ENCODE peak calls at places on chromosomes 6 and 20, in four cellular contexts. I is GM23248, R is AG04450, J is uterus. U is an unnamed sample. For H3K9me3, the result is how much of the 10 kb centered on the place peaks cover.

GRCh38 chr6:89260832-89261231 is 43.7 kb upstream of the GABRR1 start:
- DNase-seq in I (peak), J (no peak), R (no peak), U (no peak)

GRCh38 chr6:103707596-103708325 is 1152.0 kb downstream of the HACE1 start:
- DNase-seq in R (no peak), J (no peak), I (no peak), U (no peak)

GRCh38 chr6:76886900-76887299 is 576.4 kb downstream of the HTR1B start:
- DNase-seq in I (no peak), R (no peak), J (no peak), U (no peak)

GRCh38 chr6:138537090-138537489 is 37.8 kb upstream of the NHSL1 start:
- DNase-seq in J (no peak), I (peak), R (no peak), U (no peak)

GRCh38 chr6:126056355-126057004 is 70.1 kb downstream of the TRMT11 start:
- DNase-seq in R (no peak), I (no peak), J (no peak), U (no peak)

GRCh38 chr20:2822073-2822472 is 5.9 kb downstream of the TMEM239 start:
- DNase-seq in I (peak), R (no peak), J (no peak), U (no peak)

GRCh38 chr6:12233693-12234551 is 56.2 kb upstream of the EDN1 start:
- DNase-seq in I (peak), R (peak), J (no peak), U (no peak)

GRCh38 chr6:86782328-86782727 is 155.0 kb upstream of the HTR1E start:
- DNase-seq in J (no peak), I (no peak), R (no peak), U (no peak)

GRCh38 chr20:17928633-17929311 is 39.8 kb downstream of the SNX5 start:
- DNase-seq in R (no peak), I (no peak), J (no peak), U (no peak)

GRCh38 chr20:57220187-57221165 is 46.0 kb downstream of the BMP7 start:
- DNase-seq in J (no peak), I (peak), R (no peak), U (no peak)

GRCh38 chr6:7390218-7390878 is 740 bp downstream of the RIOK1 start:
- DNase-seq in R (peak), I (no peak), J (no peak), U (no peak)

GRCh38 chr20:37992802-37993538 is 40.3 kb downstream of the TTI1 start:
- DNase-seq in I (peak), J (no peak), R (peak), U (peak)

GRCh38 chr6:38371312-38371672 is 268.4 kb downstream of the BTBD9 start:
- DNase-seq in I (peak), R (no peak), J (peak), U (no peak)

GRCh38 chr6:43913388-43914271 is 143.6 kb downstream of the VEGFA start:
- DNase-seq in I (peak), J (no peak), R (no peak), U (no peak)

GRCh38 chr20:45588800-45589199 is 9.7 kb upstream of the WFDC8 start:
- DNase-seq in I (peak), R (no peak), J (no peak), U (no peak)

GRCh38 chr6:139172567-139172966 is 37.7 kb downstream of the HECA start:
- DNase-seq in I (no peak), J (no peak), R (no peak), U (no peak)

GRCh38 chr6:21102624-21103023 is 490.9 kb upstream of the SOX4 start:
- DNase-seq in J (no peak), I (no peak), R (no peak), U (no peak)

GRCh38 chr6:36590237-36590636 is 3.9 kb upstream of the SRSF3 start:
- DNase-seq in J (no peak), I (peak), R (peak), U (no peak)

GRCh38 chr20:49426873-49427272 is 55.6 kb downstream of the KCNB1 start:
- DNase-seq in R (no peak), J (no peak), I (no peak), U (no peak)

GRCh38 chr20:23419995-23420901 is 1.0 kb downstream of the NAPB start:
- DNase-seq in R (peak), I (peak), J (peak), U (peak)

GRCh38 chr20:10110151-10110550 is 75.4 kb downstream of the ANKEF1 start:
- DNase-seq in I (peak), J (no peak), R (no peak), U (no peak)

GRCh38 chr20:16472045-16472872 is 101.0 kb downstream of the KIF16B start:
- DNase-seq in I (peak), R (no peak), J (no peak), U (no peak)

GRCh38 chr6:7270320-7271204 is 42.4 kb downstream of the SSR1 start:
- DNase-seq in R (no peak), I (no peak), J (no peak), U (no peak)

GRCh38 chr20:10466325-10466724 is 31.2 kb downstream of the SLX4IP start:
- DNase-seq in I (no peak), R (no peak), J (no peak), U (peak)

GRCh38 chr6:52489881-52490280 is 69.7 kb downstream of the EFHC1 start:
- DNase-seq in I (no peak), J (no peak), R (no peak), U (no peak)

GRCh38 chr6:142867355-142867801 is 77.6 kb downstream of the HIVEP2 start:
- DNase-seq in R (no peak), I (no peak), J (no peak), U (no peak)

GRCh38 chr20:36086767-36087166 is 67.8 kb upstream of the EPB41L1 start:
- DNase-seq in R (no peak), I (no peak), J (no peak), U (no peak)

GRCh38 chr6:144384427-144384826 is 99.3 kb downstream of the UTRN start:
- DNase-seq in R (no peak), J (no peak), I (no peak), U (no peak)

GRCh38 chr6:136226027-136226673 is 24.0 kb downstream of the MTFR2 start:
- DNase-seq in I (peak), J (peak), R (peak), U (peak)

GRCh38 chr6:9851006-9851405 is 563.9 kb downstream of the TFAP2A start:
- DNase-seq in I (no peak), R (no peak), J (no peak), U (no peak)
- H3K9me3 ChIP-seq in I (under half), R (under half), J (under half), U (under half)

GRCh38 chr6:169034523-169035167 is 219.0 kb downstream of the THBS2 start:
- DNase-seq in R (no peak), J (no peak), I (peak), U (no peak)
- H3K4me3 ChIP-seq in R (no peak), J (no peak), I (peak), U (no peak)

GRCh38 chr6:159108438-159108985 is 60.7 kb upstream of the FNDC1 start:
- DNase-seq in R (no peak), I (no peak), J (no peak), U (no peak)

GRCh38 chr6:159104931-159105330 is 60.1 kb upstream of the TAGAP start:
- DNase-seq in I (no peak), J (no peak), R (no peak), U (no peak)

GRCh38 chr6:159107451-159108260 is 61.5 kb upstream of the FNDC1 start:
- DNase-seq in J (no peak), R (no peak), I (no peak), U (no peak)

GRCh38 chr6:159105716-159106115 is 60.9 kb upstream of the TAGAP start:
- DNase-seq in R (no peak), J (no peak), I (no peak), U (no peak)

DNA sequence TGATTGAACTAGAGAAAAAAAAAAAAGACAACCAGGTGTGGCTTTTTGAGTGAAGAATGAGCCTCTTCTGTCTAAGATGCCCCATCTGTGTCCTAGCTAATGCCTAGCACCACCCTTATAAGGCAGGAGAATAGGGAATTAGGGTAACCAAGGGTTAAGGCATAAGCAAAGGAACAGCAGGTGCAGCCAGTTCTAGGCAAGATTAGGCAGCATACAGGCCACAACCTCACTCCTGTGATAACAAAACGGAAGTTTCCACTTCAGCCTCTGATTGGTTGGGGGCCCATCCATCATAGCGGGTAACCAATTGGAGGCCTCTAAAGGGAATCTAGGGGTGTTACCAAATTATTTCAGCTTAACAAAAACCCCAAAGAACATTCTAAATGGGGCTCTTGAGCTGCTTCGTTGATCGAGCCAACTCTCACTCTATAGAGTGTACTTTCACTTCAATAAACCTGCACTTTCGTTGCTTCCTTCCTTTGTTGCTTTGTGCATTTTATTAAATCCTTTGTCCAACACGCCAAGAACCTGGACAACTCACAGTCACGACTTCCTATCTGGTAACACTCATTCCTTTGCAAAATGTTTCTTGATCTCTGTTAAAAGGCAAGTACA is 61.9 kb upstream of the TAGAP start:
- DNase-seq in J (peak), R (no peak), I (peak), U (peak)
- H3K27ac ChIP-seq in J (no peak), R (no peak), I (no peak), U (no peak)

DNA sequence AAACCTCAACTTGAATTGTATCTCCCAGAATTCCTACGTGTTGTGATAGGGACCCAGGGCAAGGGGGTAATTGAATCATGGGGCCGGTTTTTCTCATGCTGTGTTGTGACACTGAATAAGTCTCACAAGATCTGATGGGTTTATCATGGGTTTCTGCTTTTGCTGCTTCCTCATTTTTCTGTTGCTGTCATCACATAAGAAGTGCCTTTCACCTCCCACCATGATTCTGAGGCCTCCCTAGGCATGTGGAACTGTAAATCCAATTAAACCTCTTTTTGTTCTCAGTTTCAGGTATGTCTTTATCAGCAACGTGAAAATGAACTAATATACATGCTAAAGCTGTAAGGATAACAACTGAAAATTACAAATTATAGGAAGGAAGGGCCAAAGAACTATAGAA is 88.3 kb downstream of the CDYL start:
- DNase-seq in R (no peak), I (no peak), J (no peak), U (no peak)
- H3K9me3 ChIP-seq in R (under half), I (under half), J (under half), U (under half)

DNA sequence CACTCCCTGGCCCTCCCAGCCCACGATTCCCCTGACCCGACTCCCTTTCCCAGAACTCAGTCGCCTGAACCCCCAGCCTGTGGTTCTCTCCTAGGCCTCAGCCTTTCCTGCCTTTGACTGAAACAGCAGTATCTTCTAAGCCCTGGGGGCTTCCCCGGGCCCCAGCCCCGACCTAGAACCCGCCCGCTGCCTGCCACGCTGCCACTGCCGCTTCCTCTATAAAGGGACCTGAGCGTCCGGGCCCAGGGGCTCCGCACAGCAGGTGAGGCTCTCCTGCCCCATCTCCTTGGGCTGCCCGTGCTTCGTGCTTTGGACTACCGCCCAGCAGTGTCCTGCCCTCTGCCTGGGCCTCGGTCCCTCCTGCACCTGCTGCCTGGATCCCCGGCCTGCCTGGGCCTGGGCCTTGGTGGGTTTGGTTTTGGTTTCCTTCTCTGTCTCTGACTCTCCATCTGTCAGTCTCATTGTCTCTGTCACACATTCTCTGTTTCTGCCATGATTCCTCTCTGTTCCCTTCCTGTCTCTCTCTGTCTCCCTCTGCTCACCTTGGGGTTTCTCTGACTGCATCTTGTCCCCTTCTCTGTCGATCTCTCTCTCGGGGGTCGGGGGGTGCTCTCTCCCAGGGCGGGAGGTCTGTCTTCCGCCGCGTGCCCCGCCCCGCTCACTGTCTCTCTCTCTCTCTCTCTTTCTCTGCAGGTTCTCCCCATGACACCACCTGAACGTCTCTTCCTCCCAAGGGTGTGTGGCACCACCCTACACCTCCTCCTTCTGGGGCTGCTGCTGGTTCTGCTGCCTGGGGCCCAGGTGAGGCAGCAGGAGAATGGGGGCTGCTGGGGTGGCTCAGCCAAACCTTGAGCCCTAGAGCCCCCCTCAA is at the start of gene LTA:
- DNase-seq in J (no peak), R (no peak), I (no peak), U (no peak)
- H3K4me3 ChIP-seq in J (no peak), R (no peak), I (no peak), U (no peak)

GRCh38 chr6:157070403-157071107 is 252.8 kb downstream of the TMEM242 start:
- DNase-seq in I (peak), J (no peak), R (no peak), U (no peak)
- H3K27ac ChIP-seq in I (no peak), J (no peak), R (no peak), U (no peak)

DNA sequence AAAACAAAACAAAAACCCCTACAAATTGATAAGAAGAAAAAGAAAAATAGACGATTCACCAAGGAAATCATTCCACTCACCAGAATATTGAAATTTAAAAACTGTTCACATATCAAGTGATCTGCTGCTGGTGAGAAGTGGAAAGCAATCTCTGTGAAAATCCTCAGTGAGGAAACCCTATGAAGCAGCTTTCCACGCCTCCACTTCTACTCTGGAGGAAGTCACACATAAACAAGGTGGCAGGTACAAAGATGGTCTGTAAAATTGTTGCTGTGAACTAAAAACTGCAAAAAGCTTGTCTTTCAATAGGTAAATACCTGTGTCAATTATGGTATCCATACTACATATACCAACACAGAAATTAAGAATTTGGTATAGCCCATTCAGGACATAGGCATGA is 18.5 kb downstream of the CD164 start:
- DNase-seq in R (no peak), I (no peak), J (no peak), U (no peak)
- H3K9me3 ChIP-seq in R (under half), I (under half), J (under half), U (under half)

DNA sequence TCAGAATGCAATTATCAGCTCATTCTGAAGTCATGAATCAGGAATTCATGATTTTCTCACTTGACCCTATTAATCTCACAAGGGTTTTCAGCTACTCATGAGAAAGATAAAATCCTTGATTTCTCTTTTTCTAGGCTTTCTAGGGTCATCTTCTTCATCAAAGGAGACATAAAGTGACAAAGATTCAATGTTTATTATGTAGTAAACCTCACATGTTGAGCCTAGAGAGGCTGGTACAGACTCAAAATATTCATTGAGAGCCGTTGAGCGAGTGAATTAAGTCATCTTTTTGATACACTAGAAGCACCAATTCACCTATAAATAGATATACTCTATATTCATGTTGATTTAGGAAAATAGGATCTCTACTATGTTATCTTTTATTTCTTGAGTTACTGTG is 104.8 kb upstream of the TRAF3IP2 start:
- DNase-seq in I (no peak), R (no peak), J (no peak), U (no peak)
- H3K4me3 ChIP-seq in I (no peak), R (no peak), J (no peak), U (peak)

U was measured in heart left ventricle.